ENCODE peak calls at places on chromosomes 13 and 19, in seven cellular contexts. T is GM10248, Y is neural crest cell, K is thoracic aorta, Q is neural progenitor cell, W is fibroblast of mammary gland, S is AG10803. L is an unnamed sample.
A peak's percentile ranks its signal among the peaks of the same experiment; 100 is the strongest.

GRCh38 chr19:18772620-18773587 is 18.2 kb downstream of the COMP start:
- DNase-seq in Y (no peak), T (no peak), W (no peak), S (no peak), K (no peak), Q (no peak), L (no peak)

GRCh38 chr13:66943530-66943929 is 286.6 kb downstream of the PCDH9 start:
- DNase-seq in S (no peak), Q (no peak), W (no peak), T (no peak), K (no peak), Y (no peak), L (no peak)

GRCh38 chr13:104987621-104988020 is 1547.8 kb downstream of the EFNB2 start:
- DNase-seq in T (no peak), W (no peak), Q (no peak), K (no peak), Y (no peak), S (no peak), L (no peak)

GRCh38 chr13:44312898-44313551 is 60.6 kb upstream of the SERP2 start:
- DNase-seq in W (peak; percentile 99), Q (no peak), S (peak; percentile 83), K (no peak), Y (no peak), T (no peak), L (no peak)

GRCh38 chr13:30697177-30697953 is 38.0 kb upstream of the ALOX5AP start:
- DNase-seq in Y (no peak), S (peak; percentile 18), Q (no peak), T (no peak), W (no peak), K (no peak), L (no peak)

GRCh38 chr13:76014618-76015315 is 378.6 kb downstream of the LMO7 start:
- DNase-seq in Y (no peak), T (no peak), K (no peak), Q (no peak), S (peak; percentile 6), W (peak; percentile 32), L (no peak)

GRCh38 chr13:114119196-114119595 is 13.2 kb downstream of the RASA3 start:
- DNase-seq in W (peak; percentile 84), T (no peak), Q (peak; percentile 77), Y (no peak), K (no peak), S (peak; percentile 91), L (no peak)

GRCh38 chr19:41754596-41754995 is 734 bp upstream of the CEACAM6 start:
- DNase-seq in K (no peak), W (no peak), S (no peak), Q (no peak), T (no peak), Y (no peak), L (no peak)

GRCh38 chr19:45929247-45929646 is 14.7 kb upstream of the NANOS2 start:
- DNase-seq in Q (no peak), T (no peak), S (no peak), W (no peak), K (no peak), Y (no peak), L (no peak)

GRCh38 chr19:7888145-7888825 is at the start of gene LRRC8E:
- DNase-seq in S (peak; percentile 54), Q (peak; percentile 83), T (no peak), W (peak; percentile 60), K (no peak), Y (peak; percentile 46), L (no peak)

GRCh38 chr19:38429055-38429810 is 3.2 kb upstream of the RASGRP4 start:
- DNase-seq in Q (no peak), S (no peak), K (no peak), W (no peak), Y (no peak), T (no peak), L (no peak)

GRCh38 chr19:43599635-43600295 is 3.4 kb downstream of the ZNF576 start:
- DNase-seq in W (no peak), S (no peak), T (no peak), Q (no peak), K (no peak), Y (no peak), L (no peak)

GRCh38 chr13:43196171-43196611 is 172.8 kb downstream of the DNAJC15 start:
- DNase-seq in W (peak; percentile 44), T (no peak), Y (no peak), S (peak; percentile 23), Q (no peak), K (no peak), L (no peak)
- TF ChIP-seq CTCF in W (peak; percentile 25), T (no peak), Y (no peak), S (peak; percentile 11), Q (no peak), K (no peak), L (no peak)

DNA sequence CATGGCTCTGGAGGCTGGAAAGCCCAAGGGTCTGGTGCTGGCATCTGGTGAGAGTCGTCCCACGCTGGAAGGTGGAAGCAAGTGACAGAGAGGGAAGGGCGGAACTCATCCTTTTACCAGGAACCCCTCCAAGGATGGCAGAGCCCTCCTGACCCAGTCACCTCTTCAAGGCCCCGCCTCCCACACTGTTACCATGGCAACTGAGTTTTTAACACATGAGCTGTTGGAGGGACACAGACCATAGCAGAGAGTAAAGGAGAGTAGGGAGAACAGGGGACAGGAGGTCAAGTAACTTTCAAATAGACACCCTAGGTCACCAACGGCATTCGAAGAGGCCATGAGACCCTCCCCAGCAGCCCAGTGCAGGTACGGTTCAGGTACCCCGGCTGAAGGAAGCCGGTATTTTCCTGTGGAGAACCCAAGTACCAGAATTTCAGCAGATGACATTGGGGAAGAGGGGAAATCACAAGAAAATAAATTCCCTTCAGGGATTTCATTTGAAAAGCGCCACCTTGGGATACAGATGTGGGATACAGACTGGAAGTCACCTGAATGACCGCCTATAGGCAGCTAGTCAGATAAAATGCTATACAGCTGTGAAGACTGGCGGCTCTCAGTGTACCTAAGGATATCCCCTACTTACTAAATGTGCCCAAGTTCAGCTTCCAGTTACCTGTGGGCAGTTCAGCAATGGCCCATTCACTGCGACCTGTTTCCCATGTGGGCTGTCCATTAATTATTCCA is 8.0 kb downstream of the IL17D start:
- DNase-seq in K (no peak), W (no peak), T (no peak), Q (peak; percentile 80), S (no peak), Y (peak; percentile 40), L (no peak)
- TF ChIP-seq CTCF in K (no peak), W (no peak), T (no peak), Q (peak; percentile 23), S (no peak), Y (no peak), L (no peak)

GRCh38 chr13:73547239-73547638 is 488.4 kb downstream of the KLF5 start:
- DNase-seq in S (no peak), W (no peak), Q (no peak), T (no peak), Y (no peak), K (no peak), L (no peak)

GRCh38 chr13:73548444-73548843 is 489.6 kb downstream of the KLF5 start:
- DNase-seq in W (no peak), Y (no peak), S (no peak), T (no peak), Q (no peak), K (no peak), L (no peak)

GRCh38 chr13:73549717-73550116 is 490.9 kb downstream of the KLF5 start:
- DNase-seq in T (no peak), W (no peak), K (no peak), Q (no peak), Y (no peak), S (no peak), L (no peak)

GRCh38 chr13:73542446-73542845 is 483.6 kb downstream of the KLF5 start:
- DNase-seq in W (no peak), T (no peak), Q (no peak), K (no peak), Y (no peak), S (no peak), L (no peak)

DNA sequence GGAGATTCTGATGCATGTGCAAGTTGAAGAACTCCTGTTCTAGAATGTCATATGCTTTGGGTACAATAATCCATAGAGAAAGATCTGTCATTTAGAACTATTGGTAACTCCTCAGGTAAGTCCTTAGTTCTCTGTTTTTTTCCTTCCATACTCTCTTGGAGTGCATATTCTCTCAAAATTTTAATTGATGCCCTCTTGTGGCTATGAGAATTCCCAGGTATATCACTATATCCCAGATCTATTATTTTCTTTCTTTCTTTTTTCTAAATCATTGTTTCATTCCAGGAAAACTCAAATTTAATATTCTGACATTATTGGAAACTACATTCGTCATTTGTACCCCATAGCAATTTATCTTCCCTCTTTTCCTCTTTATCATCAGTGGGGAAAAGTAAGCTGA is 485.4 kb downstream of the KLF5 start:
- DNase-seq in K (no peak), Y (no peak), T (no peak), W (no peak), Q (no peak), S (no peak), L (no peak)
- TF ChIP-seq CTCF in K (no peak), Y (no peak), T (no peak), W (no peak), Q (no peak), S (peak; percentile 9), L (no peak)

GRCh38 chr19:58408152-58409009 is at the start of gene ZNF584:
- DNase-seq in S (peak; percentile 87), K (peak; percentile 79), W (peak; percentile 91), T (peak; percentile 97), Y (peak; percentile 93), Q (peak; percentile 99), L (peak; percentile 93)
- TF ChIP-seq CTCF in S (peak; percentile 19), K (no peak), W (no peak), T (peak; percentile 5), Y (no peak), Q (no peak), L (no peak)

GRCh38 chr13:39765801-39766463 is 110.5 kb downstream of the COG6 start:
- DNase-seq in W (peak; percentile 29), Y (no peak), K (no peak), Q (peak; percentile 52), T (no peak), S (peak; percentile 56), L (no peak)
- TF ChIP-seq CTCF in W (peak; percentile 11), Y (no peak), K (no peak), Q (peak; percentile 45), T (peak; percentile 7), S (peak; percentile 38), L (no peak)

L was measured in activated B cell treated with CpG ODN at 0.5 μM for 24 hours.